ENCODE peak calls at places on chromosomes 5 and 9, in seven cellular contexts. S is spleen, H is suprapubic skin, Y is stomach, K is esophagus muscularis mucosa, M is breast epithelium, A is transverse colon. B is an unnamed sample.

GRCh38 chr9:85927077-85927476 is 13.9 kb upstream of the NAA35 start:
- DNase-seq in S (no peak), K (no peak), Y (no peak), A (no peak), M (no peak), H (no peak), B (no peak)

GRCh38 chr5:173866249-173867172 is 21.6 kb upstream of the CPEB4 start:
- DNase-seq in K (no peak), A (no peak), H (no peak), Y (no peak), M (no peak), S (peak; percentile 85), B (peak; percentile 32)

GRCh38 chr5:77957-78804 is 13.8 kb upstream of the PLEKHG4B start:
- DNase-seq in K (peak; percentile 89), A (no peak), S (peak; percentile 67), M (no peak), Y (peak; percentile 73), H (no peak), B (peak; percentile 58)

GRCh38 chr9:70130266-70130665 is 86.6 kb downstream of the MAMDC2 start:
- DNase-seq in M (no peak), A (no peak), Y (no peak), S (no peak), K (no peak), H (no peak), B (no peak)

GRCh38 chr5:73591102-73591695 is 25.7 kb downstream of the UTP15 start:
- DNase-seq in A (peak; percentile 17), H (no peak), M (peak; percentile 27), Y (no peak), S (no peak), K (no peak), B (peak; percentile 85)

GRCh38 chr5:137714494-137714893 is 21.4 kb downstream of the KLHL3 start:
- DNase-seq in Y (no peak), M (no peak), A (no peak), S (no peak), K (no peak), H (no peak), B (no peak)

GRCh38 chr5:173020643-173021042 is 35.5 kb upstream of the CREBRF start:
- DNase-seq in M (no peak), S (no peak), A (no peak), H (no peak), Y (no peak), K (peak; percentile 75), B (no peak)

GRCh38 chr5:140075371-140075770 is 32.3 kb upstream of the NRG2 start:
- DNase-seq in A (no peak), H (no peak), M (no peak), K (no peak), S (no peak), Y (no peak), B (no peak)

GRCh38 chr5:134119720-134120119 is 5.2 kb downstream of the TCF7 start:
- DNase-seq in S (peak; percentile 80), A (no peak), K (no peak), H (no peak), Y (no peak), M (no peak), B (no peak)
- H3K4me3 ChIP-seq in S (peak overlapping the region; percentile 22), A (no peak overlapping the region), K (no peak overlapping the region), H (no peak overlapping the region), Y (no peak overlapping the region), M (no peak overlapping the region), B (no peak overlapping the region)

GRCh38 chr5:142192296-142192695 is 83.7 kb downstream of the NDFIP1 start:
- DNase-seq in S (no peak), M (no peak), Y (no peak), K (no peak), H (no peak), A (no peak), B (no peak)
- TF ChIP-seq POLR2AphosphoS5 in S (no peak), M (no peak), Y (no peak), K (no peak), H (no peak), A (no peak), B (no peak)

DNA sequence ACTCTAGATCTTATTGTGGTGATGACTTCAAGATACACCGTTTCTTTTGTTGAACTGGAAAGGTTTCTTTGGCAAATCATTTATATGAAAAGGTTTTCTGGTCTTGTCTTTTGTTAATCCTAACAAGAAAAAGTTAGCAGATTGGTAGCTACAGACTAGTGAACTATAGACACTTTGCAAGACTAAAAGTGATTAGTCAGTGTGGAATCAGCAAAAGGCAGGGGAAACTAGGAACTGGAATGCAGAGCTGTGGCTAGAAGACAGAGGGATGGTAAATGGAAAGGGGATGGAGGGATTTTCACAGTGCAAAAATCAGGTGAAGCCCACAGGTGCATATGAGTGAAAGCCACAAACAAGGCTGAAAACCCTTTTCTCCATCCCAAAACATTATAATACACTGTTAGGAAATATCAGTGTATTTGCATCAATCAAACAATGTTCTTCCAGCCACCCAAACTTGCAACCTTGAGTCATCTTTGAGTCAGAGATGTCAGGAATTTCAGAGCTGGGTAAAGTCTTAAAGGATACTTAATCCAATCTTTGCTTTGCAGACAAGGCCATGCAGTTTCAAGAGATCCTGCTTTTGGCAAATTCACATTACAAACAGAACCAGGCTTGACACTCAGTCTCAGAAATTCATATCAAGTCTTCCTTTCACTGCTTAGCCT is 52.7 kb downstream of the PLK2 start:
- DNase-seq in Y (no peak), M (no peak), S (no peak), A (no peak), K (no peak), H (no peak), B (peak; percentile 18)
- H3K4me3 ChIP-seq in Y (no peak overlapping the region), M (no peak overlapping the region), S (no peak overlapping the region), A (no peak overlapping the region), K (no peak overlapping the region), H (no peak overlapping the region), B (no peak overlapping the region)

GRCh38 chr9:110287289-110287680 is 31.0 kb upstream of the TXN start:
- DNase-seq in S (no peak), Y (no peak), A (no peak), H (no peak), M (no peak), K (no peak), B (no peak)

GRCh38 chr9:110298028-110298605 is 39.5 kb downstream of the TXNDC8 start:
- DNase-seq in A (no peak), H (no peak), S (no peak), Y (no peak), M (no peak), K (no peak), B (no peak)

GRCh38 chr9:110291921-110292575 is 35.7 kb upstream of the TXN start:
- DNase-seq in M (no peak), Y (no peak), H (no peak), K (no peak), A (no peak), S (no peak), B (peak; percentile 8)

GRCh38 chr9:110288503-110288902 is 32.2 kb upstream of the TXN start:
- DNase-seq in S (no peak), M (no peak), H (no peak), K (no peak), A (no peak), Y (no peak), B (no peak)

GRCh38 chr9:110293246-110293645 is 36.9 kb upstream of the TXN start:
- DNase-seq in M (no peak), K (no peak), Y (no peak), A (no peak), S (no peak), H (no peak), B (no peak)
- TF ChIP-seq POLR2AphosphoS5 in M (no peak), K (no peak), Y (no peak), A (no peak), S (no peak), H (no peak), B (no peak)

DNA sequence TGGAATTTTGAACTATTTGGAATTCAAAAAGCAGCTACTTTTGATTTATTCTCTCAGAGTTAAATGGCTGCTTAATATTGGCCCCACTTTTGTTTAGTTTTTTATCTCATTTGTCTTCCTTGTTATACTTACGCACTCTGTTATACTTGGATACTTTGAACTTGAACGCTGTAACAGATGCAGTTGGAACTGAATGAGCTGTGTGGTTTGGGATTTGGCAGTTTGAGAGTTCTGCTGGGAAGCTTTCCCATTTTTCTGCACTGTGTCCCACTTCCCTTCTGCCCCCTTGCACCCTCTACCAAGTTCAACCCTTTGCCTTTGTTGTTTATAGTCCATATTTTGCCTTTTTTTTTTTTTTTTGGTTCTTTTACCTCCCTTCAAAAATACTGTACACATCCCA is 3.8 kb downstream of the RHOBTB3 start:
- DNase-seq in H (no peak), A (no peak), Y (no peak), K (no peak), S (no peak), M (no peak), B (no peak)
- H3K4me3 ChIP-seq in H (peak overlapping the region; percentile 13), A (peak overlapping the region; percentile 6), Y (peak overlapping the region; percentile 74), K (peak overlapping the region; percentile 81), S (no peak overlapping the region), M (no peak overlapping the region), B (no peak overlapping the region)

GRCh38 chr5:82405166-82405565 is 127.0 kb upstream of the RPS23 start:
- DNase-seq in Y (no peak), K (no peak), S (no peak), H (no peak), A (no peak), M (no peak), B (no peak)

GRCh38 chr5:82405618-82406199 is 127.6 kb upstream of the RPS23 start:
- DNase-seq in K (no peak), H (no peak), A (no peak), M (no peak), S (no peak), Y (no peak), B (no peak)

GRCh38 chr5:82408033-82408432 is 129.9 kb upstream of the RPS23 start:
- DNase-seq in S (no peak), K (no peak), Y (no peak), A (no peak), H (no peak), M (no peak), B (no peak)

GRCh38 chr5:82404382-82404945 is 126.3 kb upstream of the RPS23 start:
- DNase-seq in Y (no peak), S (no peak), M (no peak), H (no peak), A (no peak), K (no peak), B (no peak)

DNA sequence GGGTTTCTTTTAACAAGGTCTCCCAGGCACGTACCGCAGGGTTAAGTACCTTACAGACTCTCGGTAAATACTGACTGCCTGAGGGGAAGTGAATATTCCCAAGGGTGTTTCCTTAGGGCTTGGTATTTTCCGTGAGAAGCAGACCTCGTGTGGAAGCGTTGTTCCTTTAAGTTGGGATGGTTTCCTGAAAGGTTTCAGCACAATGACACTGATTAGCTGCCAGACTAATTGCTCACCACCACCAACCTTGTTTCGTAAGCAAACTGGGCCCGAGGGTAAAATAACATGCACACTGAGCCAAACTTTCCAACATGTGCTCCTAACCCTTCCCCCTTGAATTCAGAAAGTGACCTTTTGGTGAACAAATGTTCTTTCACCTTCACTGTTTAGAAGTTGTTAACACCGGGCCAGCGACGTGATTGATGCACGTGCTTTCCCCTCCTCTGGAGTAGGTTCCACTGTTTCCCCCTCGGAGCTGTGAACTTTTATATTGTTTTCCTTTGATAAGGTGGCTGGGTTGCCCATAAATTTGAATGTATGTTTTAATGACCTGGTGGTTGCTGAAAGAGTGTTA is 128.1 kb upstream of the RPS23 start:
- DNase-seq in H (no peak), M (no peak), A (no peak), S (no peak), K (no peak), Y (no peak), B (peak; percentile 36)
- TF ChIP-seq POLR2AphosphoS5 in H (peak; percentile 13), M (peak; percentile 60), A (no peak), S (no peak), K (peak; percentile 61), Y (no peak), B (no peak)

GRCh38 chr9:19410195-19410503 is 1.3 kb downstream of the ACER2 start:
- DNase-seq in A (no peak), K (no peak), Y (no peak), M (no peak), S (no peak), H (no peak), B (no peak)
- H3K4me3 ChIP-seq in A (no peak overlapping the region), K (peak overlapping the region; percentile 70), Y (peak overlapping the region; percentile 89), M (peak overlapping the region; percentile 95), S (peak overlapping the region; percentile 75), H (peak overlapping the region; percentile 91), B (peak overlapping the region; percentile 93)